ENCODE peak calls at places on chromosome 21, in ten cellular contexts. X is fibroblast of pulmonary artery, H is fibroblast of the aortic adventitia, D is psoas muscle, B is GM12865, L is uterus, R is cardiac muscle cell, W is lung, E is HFF-Myc, G is fibroblast of lung. I is an unnamed sample.

GRCh38 chr21:29287383-29287782 is 11.3 kb upstream of the BACH1 start:
- DNase-seq in H (peak; percentile 31), X (peak; percentile 49), R (peak; percentile 44), D (no peak), W (no peak), G (no peak), B (peak; percentile 14), E (no peak), L (no peak), I (no peak)

GRCh38 chr21:40793057-40793456 is 53.9 kb downstream of the DSCAM start:
- DNase-seq in L (no peak), E (no peak), B (no peak), X (no peak), R (no peak), D (no peak), W (no peak), H (no peak), G (no peak), I (no peak)

GRCh38 chr21:32772281-32773047 is 909 bp upstream of the PAXBP1 start:
- DNase-seq in B (peak; percentile 63), D (peak; percentile 60), R (peak; percentile 24), W (no peak), G (no peak), L (no peak), E (no peak), X (peak; percentile 26), H (peak; percentile 42), I (no peak)

GRCh38 chr21:9839011-9839661 is 682.2 kb upstream of the TPTE start:
- DNase-seq in L (no peak), B (no peak), G (no peak), R (no peak), X (no peak), W (no peak), E (no peak), D (peak; percentile 56), H (no peak), I (no peak)

GRCh38 chr21:41236361-41236973 is 68.5 kb downstream of the BACE2 start:
- DNase-seq in R (no peak), H (no peak), D (no peak), E (no peak), W (no peak), L (no peak), X (no peak), B (no peak), G (no peak), I (no peak)

GRCh38 chr21:29634410-29634809 is 305.4 kb downstream of the GRIK1 start:
- DNase-seq in B (no peak), E (no peak), W (no peak), D (no peak), H (no peak), X (no peak), G (no peak), R (no peak), L (no peak), I (no peak)

GRCh38 chr21:41289431-41289830 is 27.2 kb upstream of the FAM3B start:
- DNase-seq in H (no peak), L (no peak), R (peak; percentile 17), W (no peak), X (peak; percentile 4), B (no peak), D (no peak), G (no peak), E (no peak), I (no peak)

GRCh38 chr21:28436286-28436932 is 556.3 kb downstream of the LTN1 start:
- DNase-seq in D (no peak), H (peak; percentile 74), R (peak; percentile 28), W (no peak), L (peak; percentile 81), B (no peak), E (peak; percentile 87), X (peak; percentile 65), G (peak; percentile 51), I (no peak)

GRCh38 chr21:29145354-29145782 is 14.9 kb downstream of the MAP3K7CL start:
- DNase-seq in R (peak; percentile 89), X (peak; percentile 93), B (no peak), H (peak; percentile 93), W (no peak), G (peak; percentile 95), E (peak; percentile 85), D (peak; percentile 63), L (no peak), I (peak; percentile 57)

GRCh38 chr21:28737671-28738279 is 254.9 kb downstream of the LTN1 start:
- DNase-seq in L (no peak), X (peak; percentile 62), W (no peak), E (no peak), R (peak; percentile 56), H (peak; percentile 73), G (peak; percentile 30), D (no peak), B (no peak), I (no peak)

GRCh38 chr21:25307489-25307888 is 299.8 kb downstream of the MRPL39 start:
- DNase-seq in G (peak; percentile 41), X (no peak), R (no peak), H (peak; percentile 30), D (no peak), L (no peak), E (no peak), B (no peak), W (no peak), I (peak; percentile 24)

GRCh38 chr21:15289896-15290841 is 225.4 kb upstream of the NRIP1 start:
- DNase-seq in X (no peak), H (no peak), R (no peak), L (no peak), E (no peak), B (peak; percentile 8), W (peak; percentile 44), D (peak; percentile 79), G (peak; percentile 49), I (no peak)

GRCh38 chr21:33115586-33116541 is 45.9 kb downstream of the OLIG1 start:
- DNase-seq in D (no peak), B (peak; percentile 14), E (no peak), G (no peak), X (no peak), H (no peak), R (no peak), W (no peak), L (no peak), I (no peak)

GRCh38 chr21:33430858-33431257 is 27.6 kb downstream of the IFNGR2 start:
- DNase-seq in G (no peak), H (no peak), D (no peak), R (no peak), W (no peak), B (no peak), E (no peak), L (no peak), X (no peak), I (no peak)

GRCh38 chr21:27649323-27649722 is 682.4 kb upstream of the ADAMTS5 start:
- DNase-seq in B (no peak), D (no peak), H (peak; percentile 89), L (no peak), G (peak; percentile 83), E (peak; percentile 15), R (peak; percentile 81), X (peak; percentile 92), W (no peak), I (peak; percentile 88)

GRCh38 chr21:38341546-38342012 is 84.8 kb downstream of the KCNJ15 start:
- DNase-seq in X (no peak), E (no peak), W (no peak), R (no peak), D (no peak), B (no peak), H (peak; percentile 71), G (no peak), L (no peak), I (no peak)
- TF ChIP-seq CTCF in X (no peak), E (no peak), W (no peak), R (no peak), D (no peak), B (no peak), H (peak; percentile 12), G (no peak), L (no peak), I (no peak)

GRCh38 chr21:16304189-16304588 is 574.4 kb downstream of the USP25 start:
- DNase-seq in X (no peak), D (no peak), G (no peak), W (no peak), H (no peak), E (no peak), R (no peak), B (no peak), L (no peak), I (no peak)

GRCh38 chr21:16302851-16303282 is 573.1 kb downstream of the USP25 start:
- DNase-seq in X (peak; percentile 37), H (peak; percentile 77), R (peak; percentile 62), D (peak; percentile 68), G (no peak), E (no peak), L (peak; percentile 71), B (no peak), W (no peak), I (no peak)

GRCh38 chr21:16307256-16307655 is 577.5 kb downstream of the USP25 start:
- DNase-seq in X (no peak), E (no peak), H (peak; percentile 42), B (no peak), L (no peak), G (no peak), W (no peak), D (no peak), R (no peak), I (no peak)

GRCh38 chr21:16305686-16306085 is 575.9 kb downstream of the USP25 start:
- DNase-seq in W (no peak), E (no peak), X (peak; percentile 18), G (no peak), D (peak; percentile 29), B (no peak), L (peak; percentile 49), H (peak; percentile 56), R (peak; percentile 44), I (no peak)

DNA sequence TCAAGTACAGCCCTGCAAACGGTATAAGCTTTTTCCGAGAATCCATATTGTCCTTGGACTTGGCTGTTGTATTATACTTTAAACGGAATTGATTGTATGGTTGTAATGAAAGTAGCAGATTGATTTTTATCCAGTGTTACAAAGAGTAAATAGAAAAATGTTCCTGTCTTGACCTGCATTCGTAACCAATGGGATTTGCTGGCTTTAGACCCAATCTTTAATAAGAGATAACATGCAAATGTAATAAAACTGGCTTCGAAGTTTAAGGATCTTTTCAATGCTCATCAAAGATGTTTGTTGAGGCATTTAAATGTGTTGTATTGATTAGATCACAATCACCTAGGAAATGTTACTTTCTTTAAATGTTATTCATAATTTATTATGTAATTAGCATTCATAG is 574.9 kb downstream of the USP25 start:
- DNase-seq in X (no peak), B (no peak), G (no peak), W (no peak), L (no peak), H (peak; percentile 23), E (no peak), D (no peak), R (no peak), I (no peak)
- H3K4me3 ChIP-seq in X (no peak overlapping the region), B (no peak overlapping the region), G (no peak overlapping the region), W (no peak overlapping the region), L (no peak overlapping the region), H (no peak overlapping the region), E (no peak overlapping the region), D (peak overlapping the region; percentile 57), R (no peak overlapping the region), I (no peak overlapping the region)

GRCh38 chr21:31459457-31459856 is 115.4 kb upstream of the TIAM1 start:
- DNase-seq in X (no peak), W (no peak), D (no peak), E (no peak), L (no peak), G (no peak), R (no peak), B (no peak), H (no peak), I (no peak)
- TF ChIP-seq CTCF in X (no peak), W (no peak), D (no peak), E (no peak), L (no peak), G (no peak), R (no peak), B (no peak), H (no peak), I (no peak)

GRCh38 chr21:44892095-44892494 is 18.6 kb upstream of the PTTG1IP start:
- DNase-seq in W (no peak), H (no peak), G (no peak), L (no peak), R (peak; percentile 29), B (no peak), D (no peak), X (peak; percentile 28), E (no peak), I (no peak)
- H3K4me3 ChIP-seq in W (no peak overlapping the region), H (no peak overlapping the region), G (no peak overlapping the region), L (no peak overlapping the region), R (no peak overlapping the region), B (no peak overlapping the region), D (no peak overlapping the region), X (no peak overlapping the region), E (no peak overlapping the region), I (no peak overlapping the region)

I was measured in AG04449.